ENCODE peak calls at places on chromosome 12, in eight cellular contexts. I is ELF-1; A is GM10248; L is HT1080; N is stimulated activated CD4-positive, alpha-beta T cell treated with anti-CD3 and anti-CD28 coated beads, TNF-alpha, amount 100 ng/mL, for 4 hours; K is A549; D is Ammon's horn; G is endothelial cell. R is an unnamed sample.

GRCh38 chr12:59780605-59781135 is 184.8 kb downstream of the SLC16A7 start:
- DNase-seq in I (peak; percentile 37), A (no peak), L (peak; percentile 21), N (no peak), K (peak; percentile 18), D (peak; percentile 56), G (peak; percentile 8), R (peak; percentile 85)

GRCh38 chr12:109863961-109864712 is 16.2 kb downstream of the GLTP start:
- DNase-seq in I (peak; percentile 62), A (no peak), L (no peak), N (no peak), K (peak; percentile 66), D (peak; percentile 93), G (no peak), R (peak; percentile 96)

GRCh38 chr12:56521590-56522371 is at the start of gene RBMS2:
- DNase-seq in I (peak; percentile 91), A (peak; percentile 46), L (peak; percentile 96), N (no peak), K (peak; percentile 96), D (peak; percentile 90), G (peak; percentile 50), R (peak; percentile 88)

GRCh38 chr12:95497031-95497430 is 23.1 kb downstream of the METAP2 start:
- DNase-seq in I (no peak), A (no peak), L (no peak), N (no peak), K (no peak), D (no peak), G (no peak), R (no peak)

GRCh38 chr12:26293612-26294011 is 98.2 kb downstream of the SSPN start:
- DNase-seq in I (no peak), A (no peak), L (peak; percentile 61), N (no peak), K (no peak), D (no peak), G (no peak), R (no peak)

GRCh38 chr12:1688086-1688710 is 2.7 kb upstream of the ADIPOR2 start:
- DNase-seq in I (no peak), A (no peak), L (peak; percentile 31), N (no peak), K (no peak), D (no peak), G (no peak), R (no peak)

GRCh38 chr12:13049816-13050215 is 5.6 kb downstream of the FAM234B start:
- DNase-seq in I (no peak), A (no peak), L (no peak), N (no peak), K (no peak), D (no peak), G (peak; percentile 15), R (no peak)

GRCh38 chr12:93964936-93965335 is 183.4 kb upstream of the PLXNC1 start:
- DNase-seq in I (no peak), A (no peak), L (no peak), N (no peak), K (no peak), D (no peak), G (no peak), R (no peak)

GRCh38 chr12:75938189-75938588 is 93.4 kb downstream of the PHLDA1 start:
- DNase-seq in I (no peak), A (no peak), L (no peak), N (no peak), K (no peak), D (no peak), G (no peak), R (no peak)

GRCh38 chr12:57078519-57079404 is at the start of gene NEMP1:
- DNase-seq in I (peak; percentile 100), A (peak; percentile 96), L (peak; percentile 100), N (peak; percentile 89), K (peak; percentile 100), D (peak; percentile 100), G (peak; percentile 88), R (peak; percentile 100)

GRCh38 chr12:77995436-77996167 is 164.9 kb downstream of the NAV3 start:
- DNase-seq in I (no peak), A (peak; percentile 28), L (peak; percentile 91), N (no peak), K (no peak), D (no peak), G (no peak), R (no peak)

GRCh38 chr12:70080577-70080976 is 162.7 kb upstream of the CNOT2 start:
- DNase-seq in I (no peak), A (no peak), L (no peak), N (no peak), K (no peak), D (peak; percentile 5), G (no peak), R (peak; percentile 56)

GRCh38 chr12:22406622-22407021 is 72.1 kb upstream of the ST8SIA1 start:
- DNase-seq in I (no peak), A (no peak), L (no peak), N (no peak), K (no peak), D (no peak), G (no peak), R (no peak)

GRCh38 chr12:11946161-11946560 is 124.6 kb upstream of the BCL2L14 start:
- DNase-seq in I (no peak), A (no peak), L (no peak), N (no peak), K (no peak), D (no peak), G (no peak), R (no peak)

GRCh38 chr12:45543887-45544286 is 185.6 kb upstream of the ARID2 start:
- DNase-seq in I (peak; percentile 64), A (peak; percentile 77), L (peak; percentile 59), N (peak; percentile 6), K (peak; percentile 78), D (peak; percentile 79), G (peak; percentile 61), R (peak; percentile 84)

GRCh38 chr12:80230068-80230467 is 130.7 kb downstream of the OTOGL start:
- DNase-seq in I (peak; percentile 39), A (no peak), L (no peak), N (no peak), K (no peak), D (no peak), G (peak; percentile 7), R (no peak)

GRCh38 chr12:52836042-52836466 is 1.9 kb upstream of the KRT79 start:
- DNase-seq in I (no peak), A (no peak), L (peak; percentile 87), N (peak; percentile 41), K (no peak), D (no peak), G (no peak), R (no peak)

GRCh38 chr12:21248679-21249078 is 86.0 kb downstream of the SLCO1A2 start:
- DNase-seq in I (no peak), A (no peak), L (peak; percentile 15), N (no peak), K (peak; percentile 11), D (peak; percentile 7), G (no peak), R (peak; percentile 52)

GRCh38 chr12:2960996-2961616 is 1.9 kb downstream of the TEAD4 start:
- DNase-seq in I (no peak), A (no peak), L (peak; percentile 36), N (no peak), K (no peak), D (no peak), G (peak; percentile 14), R (no peak)

GRCh38 chr12:128661216-128661550 is 162.6 kb downstream of the SLC15A4 start:
- DNase-seq in I (no peak), A (no peak), L (no peak), N (no peak), K (no peak), D (no peak), G (no peak), R (no peak)